ENCODE peak calls at places on chromosome X, in four cellular contexts. N, R, Q and E are unnamed samples.

GRCh38 chrX:129346574-129346973 is 176.7 kb downstream of the SMARCA1 start:
- DNase-seq in N (no peak), R (no peak), Q (no peak), E (no peak)

GRCh38 chrX:53445977-53446376 is 11.8 kb upstream of the HSD17B10 start:
- DNase-seq in N (no peak), R (no peak), Q (peak; percentile 24), E (no peak)

GRCh38 chrX:14352511-14352910 is 176.8 kb upstream of the GLRA2 start:
- DNase-seq in N (no peak), R (no peak), Q (no peak), E (no peak)

GRCh38 chrX:85992811-85993229 is 54.5 kb downstream of the CHM start:
- DNase-seq in N (no peak), R (no peak), Q (no peak), E (no peak)

GRCh38 chrX:49053223-49054072 is 5.4 kb upstream of the CCDC120 start:
- DNase-seq in N (peak; percentile 44), R (no peak), Q (peak; percentile 44), E (peak; percentile 75)

GRCh38 chrX:9352683-9353430 is 112.0 kb upstream of the TBL1X start:
- DNase-seq in N (peak; percentile 33), R (peak; percentile 81), Q (no peak), E (peak; percentile 69)

GRCh38 chrX:141638601-141639000 is 49.1 kb downstream of the SPANXA2 start:
- DNase-seq in N (no peak), R (no peak), Q (no peak), E (no peak)

GRCh38 chrX:15146515-15146914 is 123.4 kb downstream of the ASB9 start:
- DNase-seq in N (no peak), R (no peak), Q (no peak), E (no peak)

GRCh38 chrX:48025561-48025960 is 18.8 kb downstream of the SPACA5 start:
- DNase-seq in N (peak; percentile 57), R (no peak), Q (no peak), E (peak; percentile 25)